ENCODE peak calls at places on chromosomes 12 and 14, in six cellular contexts. One of them, this sample, is unnamed.

GRCh38 chr12:94650143-94651056 is at the start of gene TMCC3:
- DNase-seq in HCT116: no peak
- DNase-seq in neural progenitor cell: peak
- DNase-seq in PC-3: peak
- DNase-seq in SK-N-SH: peak
- DNase-seq in MM.1S: peak
- DNase-seq in this sample: peak

GRCh38 chr12:12759234-12759915 is 26.1 kb upstream of the APOLD1 start:
- DNase-seq in HCT116: no peak
- DNase-seq in neural progenitor cell: no peak
- DNase-seq in PC-3: no peak
- DNase-seq in SK-N-SH: no peak
- DNase-seq in MM.1S: no peak
- DNase-seq in this sample: no peak

GRCh38 chr12:47551426-47551851 is 154.4 kb downstream of the RPAP3 start:
- DNase-seq in HCT116: no peak
- DNase-seq in neural progenitor cell: no peak
- DNase-seq in PC-3: peak
- DNase-seq in SK-N-SH: no peak
- DNase-seq in MM.1S: no peak
- DNase-seq in this sample: peak

GRCh38 chr12:107670999-107671643 is 14.5 kb upstream of the PWP1 start:
- DNase-seq in HCT116: peak
- DNase-seq in neural progenitor cell: peak
- DNase-seq in PC-3: peak
- DNase-seq in SK-N-SH: no peak
- DNase-seq in MM.1S: peak
- DNase-seq in this sample: peak

GRCh38 chr12:116497051-116497529 is 62.1 kb upstream of the MAP1LC3B2 start:
- DNase-seq in HCT116: peak
- DNase-seq in neural progenitor cell: peak
- DNase-seq in PC-3: no peak
- DNase-seq in SK-N-SH: no peak
- DNase-seq in MM.1S: no peak
- DNase-seq in this sample: no peak

GRCh38 chr12:91594715-91595114 is 412.1 kb upstream of the DCN start:
- DNase-seq in HCT116: no peak
- DNase-seq in neural progenitor cell: no peak
- DNase-seq in PC-3: no peak
- DNase-seq in SK-N-SH: no peak
- DNase-seq in MM.1S: peak
- DNase-seq in this sample: no peak

GRCh38 chr12:122999196-122999946 is 18.9 kb downstream of the ARL6IP4 start:
- DNase-seq in HCT116: no peak
- DNase-seq in neural progenitor cell: peak
- DNase-seq in PC-3: no peak
- DNase-seq in SK-N-SH: no peak
- DNase-seq in MM.1S: no peak
- DNase-seq in this sample: no peak

GRCh38 chr14:25049127-25049558 is 804 bp downstream of the STXBP6 start:
- DNase-seq in HCT116: no peak
- DNase-seq in neural progenitor cell: no peak
- DNase-seq in PC-3: no peak
- DNase-seq in SK-N-SH: peak
- DNase-seq in MM.1S: no peak
- DNase-seq in this sample: peak

GRCh38 chr14:102951799-102952198 is 29.3 kb downstream of the AMN start:
- DNase-seq in HCT116: no peak
- DNase-seq in neural progenitor cell: no peak
- DNase-seq in PC-3: no peak
- DNase-seq in SK-N-SH: no peak
- DNase-seq in MM.1S: no peak
- DNase-seq in this sample: no peak

GRCh38 chr14:92729632-92730358 is 18.6 kb downstream of the LGMN start:
- DNase-seq in HCT116: no peak
- DNase-seq in neural progenitor cell: no peak
- DNase-seq in PC-3: peak
- DNase-seq in SK-N-SH: no peak
- DNase-seq in MM.1S: no peak
- DNase-seq in this sample: peak

GRCh38 chr12:100795193-100796179 is 910 bp downstream of the ANO4 start:
- DNase-seq in HCT116: no peak
- DNase-seq in neural progenitor cell: no peak
- DNase-seq in PC-3: no peak
- DNase-seq in SK-N-SH: no peak
- DNase-seq in MM.1S: peak
- DNase-seq in this sample: peak

GRCh38 chr14:20412422-20412821 is 879 bp downstream of the TEP1 start:
- DNase-seq in HCT116: no peak
- DNase-seq in neural progenitor cell: no peak
- DNase-seq in PC-3: no peak
- DNase-seq in SK-N-SH: no peak
- DNase-seq in MM.1S: peak
- DNase-seq in this sample: peak

GRCh38 chr12:121668750-121669524 is 517 bp downstream of the MORN3 start:
- DNase-seq in HCT116: no peak
- DNase-seq in neural progenitor cell: peak
- DNase-seq in PC-3: peak
- DNase-seq in SK-N-SH: peak
- DNase-seq in MM.1S: no peak
- DNase-seq in this sample: peak

GRCh38 chr12:79454338-79454777 is 236.4 kb downstream of the PAWR start:
- DNase-seq in HCT116: no peak
- DNase-seq in neural progenitor cell: no peak
- DNase-seq in PC-3: peak
- DNase-seq in SK-N-SH: no peak
- DNase-seq in MM.1S: no peak
- DNase-seq in this sample: peak
- TF ChIP-seq EZH2phosphoT487 in HCT116: no peak
- TF ChIP-seq EZH2phosphoT487 in neural progenitor cell: no peak
- TF ChIP-seq EZH2phosphoT487 in PC-3: no peak
- TF ChIP-seq EZH2phosphoT487 in SK-N-SH: no peak
- TF ChIP-seq EZH2phosphoT487 in MM.1S: no peak
- TF ChIP-seq EZH2phosphoT487 in this sample: no peak

DNA sequence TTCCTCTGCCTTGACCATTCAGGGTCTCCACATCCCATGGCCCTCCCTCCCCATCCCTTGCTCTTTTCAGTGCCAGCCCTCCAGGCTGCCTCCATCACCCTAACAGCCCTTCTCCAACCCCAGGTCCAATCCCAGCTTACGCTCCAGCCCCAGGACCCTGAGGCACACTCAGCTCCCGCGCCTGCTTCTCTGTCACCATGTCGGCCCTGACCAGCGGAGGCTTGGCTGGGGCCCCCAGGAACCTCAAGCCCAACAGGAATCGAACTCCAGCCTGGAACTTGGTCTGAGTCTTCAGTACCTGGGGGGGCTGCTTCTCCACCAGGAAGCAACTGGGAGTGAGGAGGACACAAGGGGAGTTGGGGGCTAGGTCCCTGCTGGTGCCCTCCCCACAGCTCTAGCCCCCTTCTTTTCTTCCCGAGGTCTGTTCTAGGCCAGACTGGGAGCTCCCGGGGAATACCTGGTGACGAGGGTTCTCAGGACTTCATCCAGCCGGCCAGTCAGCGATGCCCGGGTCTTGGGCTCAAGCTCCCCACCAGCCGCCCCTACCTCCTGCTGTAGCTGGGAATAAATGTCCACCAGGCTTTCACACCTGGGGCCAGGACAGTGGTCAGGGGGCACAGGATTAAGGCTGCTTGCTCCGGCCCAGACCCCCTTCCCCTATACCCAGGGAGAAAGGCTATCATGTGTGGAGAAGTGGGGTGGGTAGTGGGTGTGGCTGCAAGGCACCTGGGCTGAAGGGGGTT is 6.0 kb downstream of the STAT6 start:
- DNase-seq in HCT116: no peak
- DNase-seq in neural progenitor cell: no peak
- DNase-seq in PC-3: no peak
- DNase-seq in SK-N-SH: peak
- DNase-seq in MM.1S: no peak
- DNase-seq in this sample: no peak
- H3K9ac ChIP-seq in HCT116: no peak
- H3K9ac ChIP-seq in neural progenitor cell: no peak
- H3K9ac ChIP-seq in PC-3: no peak
- H3K9ac ChIP-seq in SK-N-SH: no peak
- H3K9ac ChIP-seq in MM.1S: no peak
- H3K9ac ChIP-seq in this sample: no peak

GRCh38 chr14:29301571-29301970 is 535.0 kb downstream of the FOXG1 start:
- DNase-seq in HCT116: no peak
- DNase-seq in neural progenitor cell: no peak
- DNase-seq in PC-3: no peak
- DNase-seq in SK-N-SH: no peak
- DNase-seq in MM.1S: no peak
- DNase-seq in this sample: peak
- TF ChIP-seq EZH2phosphoT487 in HCT116: no peak
- TF ChIP-seq EZH2phosphoT487 in neural progenitor cell: no peak
- TF ChIP-seq EZH2phosphoT487 in PC-3: no peak
- TF ChIP-seq EZH2phosphoT487 in SK-N-SH: no peak
- TF ChIP-seq EZH2phosphoT487 in MM.1S: no peak
- TF ChIP-seq EZH2phosphoT487 in this sample: no peak

DNA sequence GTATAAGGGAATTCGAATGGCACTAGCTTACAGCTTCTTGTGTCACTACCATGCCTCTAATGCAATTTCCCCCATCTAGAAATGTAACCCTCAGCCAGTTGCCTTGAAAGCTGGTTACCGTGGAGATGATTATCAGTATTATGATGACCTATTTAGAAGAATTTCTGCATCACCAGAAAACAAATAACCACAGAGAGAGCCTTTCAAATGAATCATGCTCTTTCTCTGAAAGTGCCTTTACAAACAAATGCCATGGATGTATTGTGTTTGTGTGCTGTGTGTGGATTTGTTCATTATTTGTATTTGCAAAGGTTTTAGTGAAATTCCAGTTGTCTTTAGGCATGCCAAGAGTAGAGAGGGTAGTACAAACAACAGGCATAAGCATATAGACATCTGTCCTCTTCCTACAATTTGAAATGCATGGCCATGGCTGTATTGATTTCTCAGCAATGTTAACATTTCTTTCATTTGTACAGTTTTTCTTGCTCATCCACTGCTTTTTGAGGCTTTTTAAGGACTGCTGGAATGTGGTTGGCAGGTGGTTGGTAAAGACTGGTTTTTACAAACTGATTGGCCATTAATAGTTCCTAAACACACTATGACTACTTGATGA is 266.5 kb downstream of the PAWR start:
- DNase-seq in HCT116: no peak
- DNase-seq in neural progenitor cell: peak
- DNase-seq in PC-3: peak
- DNase-seq in SK-N-SH: peak
- DNase-seq in MM.1S: no peak
- DNase-seq in this sample: peak
- H3K9ac ChIP-seq in HCT116: no peak
- H3K9ac ChIP-seq in neural progenitor cell: no peak
- H3K9ac ChIP-seq in PC-3: peak
- H3K9ac ChIP-seq in SK-N-SH: peak
- H3K9ac ChIP-seq in MM.1S: no peak
- H3K9ac ChIP-seq in this sample: peak

DNA sequence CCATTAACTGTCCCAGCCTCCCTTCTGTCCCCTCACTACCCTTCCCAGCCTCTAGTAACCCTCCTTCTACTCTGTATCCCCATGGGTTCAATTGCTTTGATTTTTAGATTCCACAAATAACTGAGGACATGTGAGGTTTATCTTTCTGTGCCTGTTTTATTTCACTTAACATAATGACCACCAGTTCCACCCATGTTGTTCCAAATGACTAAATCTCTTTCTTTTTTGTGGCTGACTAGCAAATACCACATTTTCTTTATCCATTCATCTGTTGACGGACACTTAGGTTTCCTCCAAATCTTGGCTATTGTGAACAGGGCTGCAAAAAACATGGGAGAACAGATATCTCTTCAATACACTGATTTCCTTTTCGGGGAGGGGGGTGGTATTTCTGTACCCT is 65.7 kb downstream of the PRKD1 start:
- DNase-seq in HCT116: no peak
- DNase-seq in neural progenitor cell: no peak
- DNase-seq in PC-3: no peak
- DNase-seq in SK-N-SH: no peak
- DNase-seq in MM.1S: no peak
- DNase-seq in this sample: no peak
- TF ChIP-seq EZH2phosphoT487 in HCT116: no peak
- TF ChIP-seq EZH2phosphoT487 in neural progenitor cell: no peak
- TF ChIP-seq EZH2phosphoT487 in PC-3: no peak
- TF ChIP-seq EZH2phosphoT487 in SK-N-SH: no peak
- TF ChIP-seq EZH2phosphoT487 in MM.1S: no peak
- TF ChIP-seq EZH2phosphoT487 in this sample: no peak

DNA sequence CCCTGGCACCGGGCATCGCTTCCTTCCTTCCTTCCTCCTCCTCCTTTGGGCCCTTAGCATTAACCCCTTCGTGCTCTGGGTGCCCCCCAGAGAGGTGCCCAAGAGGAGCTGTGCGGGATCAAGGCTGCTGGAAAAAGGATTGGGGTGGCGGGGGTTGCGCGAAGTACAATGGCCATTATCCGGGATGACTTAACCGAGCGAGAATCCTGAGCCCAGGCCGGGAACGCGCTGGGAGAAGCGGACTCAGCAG is 2.8 kb downstream of the DHH start:
- DNase-seq in HCT116: no peak
- DNase-seq in neural progenitor cell: no peak
- DNase-seq in PC-3: no peak
- DNase-seq in SK-N-SH: no peak
- DNase-seq in MM.1S: no peak
- DNase-seq in this sample: no peak
- H3K9ac ChIP-seq in HCT116: no peak
- H3K9ac ChIP-seq in neural progenitor cell: no peak
- H3K9ac ChIP-seq in PC-3: no peak
- H3K9ac ChIP-seq in SK-N-SH: no peak
- H3K9ac ChIP-seq in MM.1S: no peak
- H3K9ac ChIP-seq in this sample: no peak

GRCh38 chr14:68790656-68791077 is 2.2 kb downstream of the ZFP36L1 start:
- DNase-seq in HCT116: no peak
- DNase-seq in neural progenitor cell: no peak
- DNase-seq in PC-3: peak
- DNase-seq in SK-N-SH: no peak
- DNase-seq in MM.1S: no peak
- DNase-seq in this sample: no peak
- TF ChIP-seq EZH2phosphoT487 in HCT116: no peak
- TF ChIP-seq EZH2phosphoT487 in neural progenitor cell: no peak
- TF ChIP-seq EZH2phosphoT487 in PC-3: no peak
- TF ChIP-seq EZH2phosphoT487 in SK-N-SH: no peak
- TF ChIP-seq EZH2phosphoT487 in MM.1S: no peak
- TF ChIP-seq EZH2phosphoT487 in this sample: no peak

GRCh38 chr12:83700858-83701257 is 1014.2 kb downstream of the TMTC2 start:
- DNase-seq in HCT116: no peak
- DNase-seq in neural progenitor cell: no peak
- DNase-seq in PC-3: peak
- DNase-seq in SK-N-SH: no peak
- DNase-seq in MM.1S: no peak
- DNase-seq in this sample: peak
- H3K9ac ChIP-seq in HCT116: no peak
- H3K9ac ChIP-seq in neural progenitor cell: no peak
- H3K9ac ChIP-seq in PC-3: no peak
- H3K9ac ChIP-seq in SK-N-SH: no peak
- H3K9ac ChIP-seq in MM.1S: no peak
- H3K9ac ChIP-seq in this sample: no peak

This sample was measured in GM23248.